ENCODE peak calls at places on chromosomes 6 and 20, in nine cellular contexts. E is DND-41, P is astrocyte, U is HCT116, M is PC-9, T is HepG2, F is GM23248, D is neural progenitor cell, Y is mammary epithelial cell. V is an unnamed sample.
A peak's percentile ranks its signal among the peaks of the same experiment; 100 is the strongest.

GRCh38 chr20:38231786-38232130 is 28.8 kb downstream of the KIAA1755 start:
- DNase-seq in E (no peak), P (peak; percentile 59), U (no peak), M (peak; percentile 17), T (no peak), F (peak; percentile 64), D (no peak), Y (no peak), V (peak; percentile 45)

GRCh38 chr6:158040051-158040803 is 58.6 kb downstream of the SYNJ2 start:
- DNase-seq in E (peak; percentile 35), P (peak; percentile 100), U (peak; percentile 83), M (peak; percentile 97), T (peak; percentile 99), F (peak; percentile 96), D (no peak), Y (peak; percentile 91), V (peak; percentile 100)

GRCh38 chr6:43258180-43258579 is 14.9 kb downstream of the TTBK1 start:
- DNase-seq in E (no peak), P (no peak), U (no peak), M (no peak), T (no peak), F (no peak), D (no peak), Y (no peak), V (no peak)

GRCh38 chr20:32479012-32479411 is 106.1 kb downstream of the NOL4L start:
- DNase-seq in E (no peak), P (no peak), U (no peak), M (no peak), T (no peak), F (no peak), D (no peak), Y (no peak), V (no peak)

GRCh38 chr6:141041596-141042087 is 1091.1 kb upstream of the GJE1 start:
- DNase-seq in E (no peak), P (no peak), U (no peak), M (no peak), T (no peak), F (no peak), D (no peak), Y (no peak), V (no peak)

GRCh38 chr6:34157851-34158250 is 12.0 kb upstream of the GRM4 start:
- DNase-seq in E (no peak), P (no peak), U (no peak), M (no peak), T (no peak), F (no peak), D (no peak), Y (no peak), V (no peak)

GRCh38 chr20:19903168-19903676 is 113.9 kb upstream of the NAA20 start:
- DNase-seq in E (peak; percentile 9), P (no peak), U (no peak), M (peak; percentile 56), T (peak; percentile 86), F (no peak), D (no peak), Y (no peak), V (peak; percentile 84)

GRCh38 chr6:41367700-41368099 is 32.3 kb downstream of the NCR2 start:
- DNase-seq in E (peak; percentile 59), P (peak; percentile 29), U (peak; percentile 60), M (peak; percentile 37), T (peak; percentile 78), F (peak; percentile 70), D (peak; percentile 90), Y (peak; percentile 24), V (peak; percentile 42)

GRCh38 chr20:23047001-23047737 is 2.3 kb downstream of the THBD start:
- DNase-seq in E (no peak), P (no peak), U (no peak), M (peak; percentile 62), T (no peak), F (no peak), D (no peak), Y (peak; percentile 26), V (no peak)

GRCh38 chr20:23047738-23048214 is 1.7 kb downstream of the THBD start:
- DNase-seq in E (no peak), P (no peak), U (no peak), M (no peak), T (no peak), F (peak; percentile 46), D (peak; percentile 41), Y (no peak), V (no peak)

GRCh38 chr20:23049933-23050838 is 714 bp upstream of the THBD start:
- DNase-seq in E (no peak), P (peak; percentile 29), U (no peak), M (peak; percentile 57), T (no peak), F (peak; percentile 68), D (peak; percentile 47), Y (peak; percentile 47), V (peak; percentile 63)

GRCh38 chr20:23049201-23049932 is at the start of gene THBD:
- DNase-seq in E (no peak), P (peak; percentile 45), U (no peak), M (peak; percentile 72), T (no peak), F (peak; percentile 85), D (peak; percentile 64), Y (peak; percentile 70), V (peak; percentile 52)

DNA sequence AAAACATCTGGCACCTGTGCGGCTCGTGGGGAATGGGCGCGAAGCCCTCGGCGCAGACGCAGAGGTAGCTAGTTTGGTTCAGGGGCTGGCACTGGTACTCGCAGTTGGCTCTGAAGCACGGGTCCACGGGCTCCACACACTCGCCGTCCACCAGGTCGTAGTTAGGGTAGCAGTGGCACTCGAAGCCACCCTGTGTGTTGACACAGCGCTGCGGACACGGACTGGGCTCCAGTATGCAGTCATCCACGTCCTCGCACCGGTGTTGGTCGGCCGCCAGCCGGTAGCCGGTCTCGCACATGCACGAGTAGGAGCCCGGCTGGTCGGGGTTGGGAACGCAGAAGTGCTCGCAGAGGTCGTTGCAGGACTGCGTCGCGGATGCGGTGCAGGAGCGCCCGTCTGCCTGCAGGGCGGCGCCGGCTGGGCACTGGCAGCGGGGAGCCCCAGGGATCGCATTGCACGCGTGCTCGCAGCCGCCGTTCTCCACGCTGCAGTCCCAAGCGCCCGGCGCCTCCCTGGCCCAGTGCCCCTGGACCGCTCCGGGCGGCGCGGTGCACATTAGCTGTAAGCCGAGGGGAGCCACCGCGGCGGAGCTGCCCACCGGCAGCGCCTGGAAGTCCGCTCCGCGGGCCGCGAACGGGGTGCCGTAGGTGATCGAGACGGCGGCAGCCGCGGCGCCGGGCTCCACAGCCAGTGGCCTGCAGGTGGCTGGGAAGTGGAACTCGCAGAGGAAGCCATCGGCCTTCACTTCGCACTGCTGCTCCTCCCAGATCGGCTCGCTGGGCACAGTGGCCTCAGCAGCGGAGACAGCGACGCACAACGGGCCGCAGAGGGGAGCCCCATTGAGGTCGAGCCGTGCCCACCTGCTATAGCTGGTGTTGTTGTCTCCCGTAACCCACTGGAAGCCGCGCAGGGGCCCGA is 930 bp downstream of the THBD start:
- DNase-seq in E (no peak), P (peak; percentile 8), U (no peak), M (no peak), T (no peak), F (peak; percentile 78), D (peak; percentile 78), Y (peak; percentile 39), V (peak; percentile 22)
- TF ChIP-seq EZH2 in E (no peak), P (peak; percentile 73), U (no peak), M (no peak), T (no peak), F (no peak), D (peak; percentile 90), Y (no peak), V (peak; percentile 68)

GRCh38 chr20:40714109-40714508 is 25.1 kb upstream of the MAFB start:
- DNase-seq in E (no peak), P (no peak), U (no peak), M (no peak), T (no peak), F (no peak), D (no peak), Y (no peak), V (no peak)

GRCh38 chr20:40717343-40717865 is 28.4 kb upstream of the MAFB start:
- DNase-seq in E (no peak), P (no peak), U (no peak), M (no peak), T (no peak), F (no peak), D (no peak), Y (peak; percentile 57), V (no peak)

GRCh38 chr20:40715491-40715890 is 26.5 kb upstream of the MAFB start:
- DNase-seq in E (no peak), P (no peak), U (no peak), M (no peak), T (no peak), F (no peak), D (no peak), Y (no peak), V (no peak)

GRCh38 chr20:40713508-40713907 is 24.5 kb upstream of the MAFB start:
- DNase-seq in E (no peak), P (no peak), U (no peak), M (no peak), T (no peak), F (no peak), D (no peak), Y (no peak), V (no peak)

GRCh38 chr20:40714916-40715315 is 25.9 kb upstream of the MAFB start:
- DNase-seq in E (no peak), P (no peak), U (no peak), M (no peak), T (no peak), F (no peak), D (no peak), Y (no peak), V (no peak)
- H3K4me2 ChIP-seq in E (no peak overlapping the region), P (no peak overlapping the region), U (no peak overlapping the region), M (no peak overlapping the region), T (no peak overlapping the region), F (no peak overlapping the region), D (no peak overlapping the region), Y (no peak overlapping the region), V (no peak overlapping the region)

DNA sequence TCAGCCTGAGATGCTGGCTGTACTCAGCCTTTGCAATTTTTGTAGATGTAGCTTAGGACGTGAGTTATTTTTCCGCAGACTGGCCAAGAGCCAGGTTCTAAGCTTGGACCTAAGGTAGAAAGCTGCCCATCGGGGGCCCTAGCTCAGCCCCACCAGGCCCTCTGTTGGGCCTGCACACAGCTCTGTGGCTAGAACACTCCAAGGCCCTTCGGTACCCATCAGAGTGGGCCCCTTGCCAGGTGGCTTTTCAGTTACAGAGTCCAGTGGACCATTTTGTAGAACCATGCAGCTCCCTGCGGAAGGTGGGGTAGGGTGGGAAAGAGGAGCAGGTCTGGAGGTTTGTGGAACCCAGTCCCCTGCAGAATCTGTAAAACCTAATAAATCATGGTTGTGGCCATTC is 22.6 kb downstream of the UCKL1 start:
- DNase-seq in E (no peak), P (no peak), U (no peak), M (no peak), T (no peak), F (no peak), D (no peak), Y (no peak), V (no peak)
- H3K27ac ChIP-seq in E (no peak overlapping the region), P (no peak overlapping the region), U (no peak overlapping the region), M (no peak overlapping the region), T (no peak overlapping the region), F (no peak overlapping the region), D (no peak overlapping the region), Y (no peak overlapping the region), V (no peak overlapping the region)

GRCh38 chr6:7540595-7540994 is 876 bp upstream of the DSP start:
- DNase-seq in E (no peak), P (no peak), U (no peak), M (peak; percentile 59), T (no peak), F (peak; percentile 67), D (peak; percentile 51), Y (no peak), V (no peak)

GRCh38 chr6:7542878-7543394 is 1.5 kb downstream of the DSP start:
- DNase-seq in E (no peak), P (peak; percentile 26), U (peak; percentile 56), M (peak; percentile 68), T (peak; percentile 93), F (peak; percentile 96), D (peak; percentile 88), Y (peak; percentile 88), V (no peak)

GRCh38 chr6:7541175-7542064 is at the start of gene DSP:
- DNase-seq in E (no peak), P (no peak), U (peak; percentile 48), M (peak; percentile 65), T (peak; percentile 96), F (peak; percentile 83), D (peak; percentile 85), Y (peak; percentile 93), V (no peak)

GRCh38 chr6:7543761-7544424 is 2.4 kb downstream of the DSP start:
- DNase-seq in E (no peak), P (no peak), U (no peak), M (no peak), T (no peak), F (no peak), D (peak; percentile 59), Y (peak; percentile 55), V (no peak)

DNA sequence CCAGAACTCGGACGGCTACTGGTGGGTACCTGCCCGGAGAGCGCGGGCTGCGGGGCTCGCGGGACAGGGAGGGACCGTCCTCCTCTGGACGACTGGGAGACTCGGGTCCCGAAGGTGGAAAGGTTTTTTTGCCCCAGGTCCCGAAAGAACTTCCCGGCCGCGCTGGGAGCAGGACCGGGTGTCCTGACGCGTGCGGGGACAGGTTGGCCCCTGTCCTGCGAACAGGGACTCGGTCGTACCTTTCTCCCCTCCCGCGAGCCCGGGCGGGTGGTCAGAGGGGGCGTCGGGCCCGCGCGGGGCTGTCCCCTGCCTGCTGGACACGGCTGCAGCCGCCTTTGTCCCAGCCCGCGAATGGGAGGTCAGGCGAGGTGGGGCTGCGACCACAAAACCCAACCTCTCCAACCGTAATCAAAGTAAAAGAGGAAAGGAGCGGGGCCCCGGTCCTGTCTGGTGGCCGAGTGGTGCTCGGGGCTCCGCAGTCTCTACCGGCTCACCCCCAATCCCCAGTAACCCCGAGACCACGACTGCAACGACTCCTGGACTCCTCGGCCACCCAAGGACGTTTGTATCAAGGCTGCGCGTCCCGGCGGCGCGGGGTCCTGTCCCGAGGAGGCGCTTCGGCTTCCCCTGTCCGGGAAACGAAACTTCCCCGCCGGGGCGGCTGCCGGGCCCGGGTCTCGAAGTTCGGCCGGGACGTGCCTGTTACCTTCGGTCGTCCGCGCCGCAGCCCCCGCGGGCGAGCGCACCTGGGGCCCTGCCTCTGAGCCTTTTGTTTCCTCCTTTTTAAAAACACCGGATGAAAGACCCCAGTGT is 800 bp downstream of the DSP start:
- DNase-seq in E (no peak), P (no peak), U (no peak), M (no peak), T (no peak), F (peak; percentile 61), D (peak; percentile 80), Y (no peak), V (peak; percentile 19)
- TF ChIP-seq EZH2 in E (no peak), P (peak; percentile 76), U (no peak), M (no peak), T (no peak), F (no peak), D (no peak), Y (no peak), V (peak; percentile 96)

V was measured in fibroblast of lung.